ENCODE peak calls at places on chromosomes 12 and 14, in six cellular contexts. Z is activated naive CD4-positive, alpha-beta T cell treated with Interleukin-2 at 50 U/mL for 16 hours; A is activated CD4-positive, alpha-beta T cell treated with anti-CD3 and anti-CD28 coated beads, Interleukin-2, amount 50 U/mL, for 1 hour; D is GM04504; W is WTC11; O is HT1080. E is an unnamed sample.

GRCh38 chr12:120528861-120529525 is at the start of gene COQ5:
- DNase-seq in A (peak), Z (peak), O (peak), W (peak), D (peak), E (peak)

GRCh38 chr12:51863363-51863920 is 14.9 kb upstream of the FIGNL2 start:
- DNase-seq in A (no peak), W (no peak), D (no peak), Z (no peak), O (no peak), E (no peak)

GRCh38 chr14:105470812-105471771 is 3.5 kb upstream of the CRIP2 start:
- DNase-seq in O (no peak), D (no peak), Z (no peak), W (peak), A (no peak), E (peak)

GRCh38 chr12:66083766-66084165 is 46.8 kb downstream of the LLPH start:
- DNase-seq in O (no peak), W (no peak), A (no peak), Z (no peak), D (no peak), E (no peak)

GRCh38 chr14:91755560-91755959 is 23.7 kb upstream of the CATSPERB start:
- DNase-seq in O (peak), D (no peak), W (no peak), A (no peak), Z (no peak), E (no peak)

GRCh38 chr14:61567838-61568571 is 127.3 kb upstream of the HIF1A start:
- DNase-seq in Z (no peak), D (no peak), A (no peak), W (no peak), O (no peak), E (peak)

GRCh38 chr12:27840229-27840999 is 60.4 kb upstream of the MANSC4 start:
- DNase-seq in O (no peak), W (no peak), Z (no peak), D (no peak), A (no peak), E (no peak)

GRCh38 chr14:98926151-98926550 is 345.8 kb downstream of the BCL11B start:
- DNase-seq in D (no peak), W (no peak), A (peak), O (no peak), Z (no peak), E (no peak)

GRCh38 chr12:123475256-123475703 is 17.3 kb downstream of the SNRNP35 start:
- DNase-seq in O (no peak), A (no peak), W (no peak), Z (no peak), D (no peak), E (no peak)

GRCh38 chr14:32497233-32497632 is 168.1 kb downstream of the AKAP6 start:
- DNase-seq in Z (no peak), D (no peak), W (no peak), O (no peak), A (no peak), E (no peak)

GRCh38 chr14:79062226-79062625 is 892.1 kb downstream of the NRXN3 start:
- DNase-seq in A (no peak), W (no peak), O (no peak), D (no peak), Z (no peak), E (no peak)

GRCh38 chr14:61197416-61197815 is 83.7 kb downstream of the TMEM30B start:
- DNase-seq in D (no peak), O (no peak), Z (no peak), W (no peak), A (no peak), E (no peak)

GRCh38 chr12:47277972-47278448 is 198.3 kb upstream of the AMIGO2 start:
- DNase-seq in D (peak), Z (peak), O (peak), A (no peak), W (no peak), E (no peak)

GRCh38 chr12:127393896-127394295 is 873.1 kb upstream of the TMEM132C start:
- DNase-seq in A (no peak), W (no peak), Z (no peak), D (peak), O (peak), E (no peak)

GRCh38 chr14:57982802-57983201 is 116.9 kb upstream of the SLC35F4 start:
- DNase-seq in D (no peak), O (no peak), W (peak), A (no peak), Z (no peak), E (no peak)

GRCh38 chr14:66249544-66249943 is 236.6 kb upstream of the CCDC196 start:
- DNase-seq in W (no peak), O (no peak), A (no peak), Z (no peak), D (no peak), E (no peak)

GRCh38 chr12:55074771-55075170 is 51.4 kb upstream of the OR9K2 start:
- DNase-seq in D (no peak), A (no peak), Z (no peak), W (no peak), O (no peak), E (no peak)

E was measured in GM23338.